ENCODE peak calls at places on chromosomes 12 and 14, in four cellular contexts. H is gastrocnemius medialis, Z is K562, A is sigmoid colon. D is an unnamed sample.
A peak's percentile ranks its signal among the peaks of the same experiment; 100 is the strongest.

GRCh38 chr12:116919247-116919671 is 8.5 kb downstream of the FBXW8 start:
- DNase-seq in A (no peak), H (no peak), Z (peak; percentile 87), D (no peak)

GRCh38 chr12:119693006-119693405 is 25.1 kb downstream of the PRKAB1 start:
- DNase-seq in H (no peak), Z (no peak), A (no peak), D (peak; percentile 47)

GRCh38 chr12:124676725-124677462 is 109.5 kb upstream of the NCOR2 start:
- DNase-seq in H (no peak), Z (no peak), A (no peak), D (no peak)

GRCh38 chr14:80427101-80427500 is 215.8 kb upstream of the DIO2 start:
- DNase-seq in A (no peak), H (no peak), Z (no peak), D (no peak)

GRCh38 chr12:19053999-19054398 is 75.5 kb upstream of the PLEKHA5 start:
- DNase-seq in H (no peak), A (no peak), Z (no peak), D (no peak)

GRCh38 chr12:30985814-30986452 is 59.4 kb downstream of the TSPAN11 start:
- DNase-seq in H (no peak), A (no peak), Z (peak; percentile 30), D (no peak)

GRCh38 chr12:12883369-12884001 is 7.9 kb upstream of the GPRC5A start:
- DNase-seq in Z (peak; percentile 22), H (no peak), A (peak; percentile 26), D (no peak)

GRCh38 chr12:12655061-12655460 is 40.9 kb downstream of the GPR19 start:
- DNase-seq in Z (no peak), A (no peak), H (no peak), D (no peak)

GRCh38 chr12:96164951-96165858 is 29.0 kb upstream of the ELK3 start:
- DNase-seq in A (no peak), H (no peak), Z (no peak), D (no peak)

GRCh38 chr12:124543052-124543590 is 24.3 kb downstream of the NCOR2 start:
- DNase-seq in H (no peak), Z (no peak), A (no peak), D (no peak)

GRCh38 chr12:100868487-100868886 is 73.9 kb downstream of the ANO4 start:
- DNase-seq in Z (no peak), A (no peak), H (no peak), D (no peak)

GRCh38 chr14:71070169-71070568 is 162.9 kb downstream of the PCNX1 start:
- DNase-seq in H (no peak), Z (no peak), A (no peak), D (no peak)

GRCh38 chr14:58960945-58961731 is 227.3 kb upstream of the DAAM1 start:
- DNase-seq in Z (no peak), H (no peak), A (no peak), D (no peak)

GRCh38 chr12:122928033-122928890 is 32.3 kb upstream of the VPS37B start:
- DNase-seq in Z (no peak), H (no peak), A (no peak), D (no peak)

GRCh38 chr14:25042362-25043299 is 7.3 kb downstream of the STXBP6 start:
- DNase-seq in H (no peak), Z (peak; percentile 49), A (no peak), D (no peak)

GRCh38 chr12:127280393-127281275 is 986.3 kb upstream of the TMEM132C start:
- DNase-seq in A (no peak), H (no peak), Z (peak; percentile 85), D (no peak)

GRCh38 chr14:84208451-84208850 is 1321.5 kb upstream of the FLRT2 start:
- DNase-seq in A (no peak), H (no peak), Z (no peak), D (no peak)

GRCh38 chr12:89552376-89552775 is 26.5 kb upstream of the POC1B start:
- DNase-seq in A (no peak), H (no peak), Z (no peak), D (no peak)

GRCh38 chr12:110165540-110166159 is 41.5 kb downstream of the IFT81 start:
- DNase-seq in H (no peak), A (no peak), Z (no peak), D (no peak)

GRCh38 chr12:42729532-42729895 is 140.0 kb upstream of the PRICKLE1 start:
- DNase-seq in H (no peak), A (no peak), Z (no peak), D (no peak)

GRCh38 chr12:96399919-96400630 is at the start of gene CDK17:
- DNase-seq in H (peak; percentile 82), Z (peak; percentile 89), A (peak; percentile 94), D (peak; percentile 91)

GRCh38 chr12:74021937-74022336 is 515.7 kb upstream of the ATXN7L3B start:
- DNase-seq in H (no peak), Z (peak; percentile 74), A (no peak), D (no peak)

GRCh38 chr14:53519137-53519536 is 366.0 kb upstream of the DDHD1 start:
- DNase-seq in A (no peak), Z (no peak), H (no peak), D (no peak)

GRCh38 chr12:126033746-126034145 is 968.5 kb downstream of the AACS start:
- DNase-seq in Z (no peak), H (no peak), A (no peak), D (no peak)

GRCh38 chr14:85380891-85381290 is 149.1 kb upstream of the FLRT2 start:
- DNase-seq in H (no peak), A (no peak), Z (no peak), D (no peak)

GRCh38 chr14:62213516-62213915 is 451.3 kb downstream of the SNAPC1 start:
- DNase-seq in Z (no peak), H (no peak), A (no peak), D (no peak)

GRCh38 chr12:123238961-123239360 is 5.7 kb downstream of the MTRFR start:
- DNase-seq in A (no peak), Z (no peak), H (no peak), D (no peak)

GRCh38 chr12:43113153-43113552 is 438.9 kb downstream of the ADAMTS20 start:
- DNase-seq in A (no peak), H (no peak), Z (no peak), D (no peak)

GRCh38 chr12:49024543-49024942 is 6.0 kb upstream of the PRKAG1 start:
- DNase-seq in Z (no peak), A (no peak), H (no peak), D (no peak)

GRCh38 chr14:73365727-73366126 is 92.6 kb downstream of the NUMB start:
- DNase-seq in Z (no peak), H (no peak), A (no peak), D (no peak)

GRCh38 chr12:105524961-105525360 is 194.5 kb downstream of the C12orf75 start:
- DNase-seq in A (no peak), Z (no peak), H (no peak), D (no peak)

GRCh38 chr12:90546511-90546910 is 408.5 kb downstream of the CCER1 start:
- DNase-seq in H (no peak), Z (no peak), A (no peak), D (no peak)

GRCh38 chr14:87063181-87063580 is 929.8 kb downstream of the GALC start:
- DNase-seq in A (no peak), Z (no peak), H (no peak), D (no peak)

GRCh38 chr14:87067597-87067996 is 925.4 kb downstream of the GALC start:
- DNase-seq in H (no peak), A (no peak), Z (no peak), D (no peak)

GRCh38 chr14:87067061-87067460 is 925.9 kb downstream of the GALC start:
- DNase-seq in Z (no peak), H (no peak), A (no peak), D (no peak)

GRCh38 chr14:87065366-87065765 is 927.6 kb downstream of the GALC start:
- DNase-seq in H (no peak), A (no peak), Z (no peak), D (no peak)

GRCh38 chr14:87066221-87066817 is 926.7 kb downstream of the GALC start:
- DNase-seq in Z (no peak), H (no peak), A (no peak), D (no peak)
- TF ChIP-seq CTCF in Z (no peak), H (no peak), A (no peak), D (no peak)

GRCh38 chr14:104069541-104069940 is 16.0 kb upstream of the ASPG start:
- DNase-seq in H (no peak), Z (no peak), A (no peak), D (no peak)

GRCh38 chr14:104066719-104067118 is 18.8 kb upstream of the ASPG start:
- DNase-seq in Z (no peak), H (no peak), A (no peak), D (no peak)

GRCh38 chr14:104063998-104064397 is 21.5 kb upstream of the ASPG start:
- DNase-seq in A (no peak), Z (no peak), H (no peak), D (no peak)

DNA sequence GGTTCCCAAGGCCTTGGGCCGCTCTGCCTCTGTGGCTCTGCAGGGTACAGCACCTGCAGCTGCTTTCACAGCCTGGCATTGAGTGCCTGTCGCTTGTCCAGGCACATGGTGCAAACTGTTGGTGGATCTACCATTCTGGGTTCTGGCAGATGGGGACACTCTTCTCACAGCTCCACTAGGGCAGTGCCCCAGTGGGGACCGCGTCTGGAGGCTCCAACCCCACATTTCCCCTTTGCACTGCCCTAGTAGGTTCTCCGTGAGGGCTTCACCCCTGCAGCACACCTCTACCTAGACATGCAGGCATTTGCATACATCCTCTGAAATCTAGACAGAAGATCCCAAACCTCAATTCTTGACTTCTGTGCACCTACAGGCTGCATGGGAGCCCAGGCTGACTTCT is 19.2 kb upstream of the ASPG start:
- DNase-seq in H (no peak), A (no peak), Z (no peak), D (no peak)
- H3K4me1 ChIP-seq in H (no peaks in the 10 kb centered on the region), A (no peaks in the 10 kb centered on the region), Z (no peaks in the 10 kb centered on the region), D (no peaks in the 10 kb centered on the region)

GRCh38 chr14:57486767-57487379 is 6.8 kb downstream of the CCDC198 start:
- DNase-seq in A (no peak), Z (peak; percentile 16), H (no peak), D (no peak)
- TF ChIP-seq CTCF in A (peak; percentile 17), Z (peak; percentile 52), H (no peak), D (peak; percentile 56)

GRCh38 chr12:64625243-64626077 is 15.2 kb downstream of the RASSF3 start:
- DNase-seq in Z (peak; percentile 83), H (peak; percentile 17), A (peak; percentile 93), D (peak; percentile 79)
- H3K4me1 ChIP-seq in Z (peaks cover 11% of the 10 kb centered on the region), H (peaks cover 23% of the 10 kb centered on the region), A (peaks cover 91% of the 10 kb centered on the region), D (no peaks in the 10 kb centered on the region)

GRCh38 chr12:3389911-3390310 is 101.1 kb upstream of the PRMT8 start:
- DNase-seq in Z (no peak), A (no peak), H (no peak), D (no peak)
- TF ChIP-seq CTCF in Z (no peak), A (no peak), H (no peak), D (no peak)